ENCODE peak calls at places on chromosomes 1 and 21, in five cellular contexts. G is type B pancreatic cell, X is neuronal stem cell, U is left kidney, P is NCI-H1105. E is an unnamed sample.

GRCh38 chr1:240415532-240415931 is 196.4 kb downstream of the GREM2 start:
- DNase-seq in G (no peak), X (no peak), U (no peak), P (no peak), E (no peak)

GRCh38 chr1:228081578-228082259 is 789 bp upstream of the ARF1 start:
- DNase-seq in G (no peak), X (peak; percentile 40), U (peak; percentile 63), P (no peak), E (peak; percentile 58)

GRCh38 chr21:45488839-45489479 is 53.3 kb downstream of the SLC19A1 start:
- DNase-seq in G (no peak), X (no peak), U (no peak), P (no peak), E (no peak)

GRCh38 chr1:159867322-159868064 is 5.0 kb upstream of the VSIG8 start:
- DNase-seq in G (no peak), X (no peak), U (peak; percentile 96), P (peak; percentile 95), E (no peak)

GRCh38 chr21:14120091-14120734 is 90.5 kb downstream of the LIPI start:
- DNase-seq in G (no peak), X (peak; percentile 11), U (peak; percentile 6), P (peak; percentile 51), E (peak; percentile 29)

GRCh38 chr1:50841791-50842387 is 118.2 kb downstream of the FAF1 start:
- DNase-seq in G (no peak), X (no peak), U (peak; percentile 15), P (no peak), E (peak; percentile 29)

GRCh38 chr1:32767641-32768040 is 49.5 kb downstream of the YARS1 start:
- DNase-seq in G (no peak), X (no peak), U (no peak), P (no peak), E (no peak)

GRCh38 chr1:232911027-232911599 is 39.3 kb upstream of the NTPCR start:
- DNase-seq in G (no peak), X (no peak), U (no peak), P (no peak), E (no peak)

GRCh38 chr1:81894867-81895266 is 94.1 kb downstream of the ADGRL2 start:
- DNase-seq in G (no peak), X (no peak), U (no peak), P (no peak), E (peak; percentile 18)

GRCh38 chr1:163673756-163674155 is 352.0 kb downstream of the NUF2 start:
- DNase-seq in G (no peak), X (no peak), U (peak; percentile 79), P (no peak), E (no peak)

GRCh38 chr1:10724948-10725852 is 71.2 kb downstream of the CASZ1 start:
- DNase-seq in G (no peak), X (no peak), U (peak; percentile 59), P (peak; percentile 6), E (no peak)

GRCh38 chr1:170581041-170581440 is 49.1 kb downstream of the GORAB start:
- DNase-seq in G (no peak), X (no peak), U (no peak), P (no peak), E (no peak)

GRCh38 chr1:58996341-58997059 is 212.7 kb upstream of the JUN start:
- DNase-seq in G (no peak), X (no peak), U (no peak), P (no peak), E (no peak)

GRCh38 chr1:54124906-54125305 is 27.9 kb downstream of the CDCP2 start:
- DNase-seq in G (no peak), X (no peak), U (no peak), P (no peak), E (no peak)

GRCh38 chr1:3348196-3348865 is 106.1 kb upstream of the ARHGEF16 start:
- DNase-seq in G (no peak), X (no peak), U (no peak), P (no peak), E (no peak)

GRCh38 chr1:224435318-224435763 is 744 bp upstream of the WDR26 start:
- DNase-seq in G (no peak), X (no peak), U (no peak), P (no peak), E (peak; percentile 73)

E was measured in OCI-M1.